ENCODE peak calls at places on chromosomes 12 and 14, in five cellular contexts. F is HEK293T, H is HepG2, E is GM12878, Z is K562. Y is an unnamed sample.

GRCh38 chr12:20555771-20556170 is 139.4 kb upstream of the SLCO1C1 start:
- DNase-seq in F (no peak), H (no peak), E (no peak), Z (no peak), Y (no peak)

GRCh38 chr12:75684678-75685620 is 173.5 kb upstream of the KRR1 start:
- DNase-seq in F (no peak), H (no peak), E (no peak), Z (no peak), Y (no peak)

GRCh38 chr12:132322206-132323132 is 6.9 kb downstream of the GALNT9 start:
- DNase-seq in F (no peak), H (no peak), E (no peak), Z (no peak), Y (no peak)

GRCh38 chr14:37143500-37143874 is 28.9 kb downstream of the SLC25A21 start:
- DNase-seq in F (no peak), H (no peak), E (no peak), Z (no peak), Y (no peak)

GRCh38 chr12:1883513-1883912 is 34.9 kb downstream of the CACNA2D4 start:
- DNase-seq in F (no peak), H (no peak), E (no peak), Z (no peak), Y (no peak)

GRCh38 chr12:45621703-45622102 is 107.8 kb upstream of the ARID2 start:
- DNase-seq in F (no peak), H (no peak), E (no peak), Z (no peak), Y (no peak)

GRCh38 chr12:116143883-116144266 is 133.6 kb downstream of the MED13L start:
- DNase-seq in F (no peak), H (no peak), E (no peak), Z (no peak), Y (no peak)

GRCh38 chr12:89947437-89948265 is 239.0 kb upstream of the ATP2B1 start:
- DNase-seq in F (no peak), H (no peak), E (no peak), Z (no peak), Y (no peak)

GRCh38 chr14:94129758-94130414 is 482 bp upstream of the IFI27L2 start:
- DNase-seq in F (peak), H (no peak), E (no peak), Z (peak), Y (peak)

GRCh38 chr12:76713130-76713529 is 50.8 kb upstream of the ZDHHC17 start:
- DNase-seq in F (no peak), H (peak), E (no peak), Z (no peak), Y (no peak)

GRCh38 chr14:98174031-98174430 is 1098.0 kb downstream of the BCL11B start:
- DNase-seq in F (no peak), H (no peak), E (no peak), Z (no peak), Y (no peak)

GRCh38 chr14:64755661-64756265 is 51.5 kb downstream of the PLEKHG3 start:
- DNase-seq in F (no peak), H (no peak), E (no peak), Z (peak), Y (no peak)

GRCh38 chr14:103916636-103917262 is 11.5 kb upstream of the TDRD9 start:
- DNase-seq in F (no peak), H (no peak), E (no peak), Z (no peak), Y (no peak)

GRCh38 chr14:81435578-81436295 is 35.6 kb upstream of the STON2 start:
- DNase-seq in F (peak), H (peak), E (no peak), Z (peak), Y (peak)

GRCh38 chr12:121132601-121133481 is at the start of gene P2RX7:
- DNase-seq in F (no peak), H (no peak), E (peak), Z (no peak), Y (peak)

GRCh38 chr12:62540354-62540753 is 73.7 kb downstream of the MON2 start:
- DNase-seq in F (no peak), H (no peak), E (no peak), Z (no peak), Y (no peak)

DNA sequence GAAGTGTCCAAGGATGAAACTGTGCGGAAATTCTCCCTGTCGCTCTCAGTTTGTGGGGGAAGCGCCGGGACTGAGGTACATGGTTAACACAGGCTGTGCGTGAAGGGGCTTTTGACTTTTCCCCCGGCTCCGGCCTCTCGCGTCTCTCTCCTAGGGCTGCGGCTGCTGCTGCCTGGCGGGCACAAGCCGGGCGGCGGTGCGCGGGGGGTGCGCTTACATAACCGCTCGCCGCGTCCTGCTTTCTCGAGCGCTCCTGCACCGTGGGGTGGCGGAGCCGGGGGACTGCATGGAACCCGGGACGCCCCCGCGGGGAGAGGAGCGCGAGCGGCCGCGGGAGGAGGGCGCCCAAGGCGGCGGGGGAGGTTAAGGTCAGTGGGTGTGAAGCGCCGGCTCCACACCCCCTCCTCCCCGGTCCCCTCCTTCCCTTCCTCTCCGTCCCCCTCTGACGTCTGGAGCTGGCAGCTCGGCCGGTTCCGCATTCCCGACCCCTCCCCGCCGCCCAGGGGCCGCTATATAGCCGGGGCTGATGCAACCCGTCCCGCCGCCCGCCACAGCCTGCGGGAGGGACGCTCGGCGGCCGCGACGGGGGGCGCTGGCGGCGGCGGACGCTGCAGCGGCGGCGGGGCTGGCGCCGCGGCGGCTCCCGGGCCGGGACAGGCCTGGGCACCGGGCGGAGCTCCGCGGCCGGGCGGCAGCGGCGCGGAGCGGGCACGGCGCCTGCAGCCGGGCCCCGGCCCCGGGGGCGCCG is at the start of gene JDP2:
- DNase-seq in F (peak), H (peak), E (no peak), Z (peak), Y (peak)
- TF ChIP-seq FOXM1 in F (no peak), H (no peak), E (no peak), Z (no peak), Y (no peak)

GRCh38 chr12:44372259-44372658 is 503.9 kb downstream of the NELL2 start:
- DNase-seq in F (no peak), H (no peak), E (no peak), Z (no peak), Y (peak)

GRCh38 chr12:44381341-44381740 is 494.8 kb downstream of the NELL2 start:
- DNase-seq in F (no peak), H (no peak), E (no peak), Z (no peak), Y (no peak)

GRCh38 chr12:44379827-44380226 is 496.3 kb downstream of the NELL2 start:
- DNase-seq in F (no peak), H (no peak), E (no peak), Z (no peak), Y (no peak)

GRCh38 chr12:44377443-44378160 is 498.5 kb downstream of the NELL2 start:
- DNase-seq in F (no peak), H (no peak), E (no peak), Z (no peak), Y (no peak)

DNA sequence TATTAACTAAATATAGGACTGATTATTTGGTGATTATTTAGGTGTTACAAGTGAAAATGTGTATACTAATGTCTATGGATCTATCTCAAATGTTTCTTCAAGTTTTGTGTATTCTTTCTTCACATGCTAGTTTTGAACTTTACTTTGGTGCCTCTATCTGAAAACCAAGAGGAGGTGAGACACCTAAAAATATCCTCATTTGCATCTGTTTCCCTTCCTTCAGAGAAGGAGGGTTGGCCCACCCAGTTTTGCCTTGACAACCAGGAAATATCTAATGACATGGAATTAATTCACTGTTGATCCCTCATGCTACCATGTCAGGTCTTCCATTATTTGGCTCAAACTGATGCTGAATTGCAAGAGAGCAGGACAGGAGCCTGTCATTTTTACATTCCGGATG is 500.4 kb downstream of the NELL2 start:
- DNase-seq in F (no peak), H (no peak), E (no peak), Z (no peak), Y (no peak)
- TF ChIP-seq FOXM1 in F (no peak), H (no peak), E (no peak), Z (no peak), Y (no peak)

GRCh38 chr12:6070472-6071257 is 53.8 kb downstream of the VWF start:
- DNase-seq in F (no peak), H (peak), E (no peak), Z (no peak), Y (no peak)

GRCh38 chr12:6073426-6073825 is 51.0 kb downstream of the VWF start:
- DNase-seq in F (no peak), H (peak), E (no peak), Z (no peak), Y (no peak)

GRCh38 chr12:6074394-6074793 is 50.1 kb downstream of the VWF start:
- DNase-seq in F (no peak), H (no peak), E (no peak), Z (no peak), Y (no peak)

GRCh38 chr12:6069452-6070093 is 54.9 kb downstream of the VWF start:
- DNase-seq in F (no peak), H (no peak), E (no peak), Z (peak), Y (no peak)

GRCh38 chr12:6072302-6072752 is 52.1 kb downstream of the VWF start:
- DNase-seq in F (no peak), H (peak), E (no peak), Z (no peak), Y (no peak)
- TF ChIP-seq FOXM1 in F (no peak), H (no peak), E (no peak), Z (no peak), Y (no peak)

GRCh38 chr12:12191008-12191407 is 75.8 kb downstream of the LRP6 start:
- DNase-seq in F (no peak), H (no peak), E (no peak), Z (no peak), Y (no peak)

GRCh38 chr12:12198124-12198523 is 68.7 kb downstream of the LRP6 start:
- DNase-seq in F (no peak), H (no peak), E (no peak), Z (no peak), Y (no peak)

GRCh38 chr12:12197128-12197527 is 69.7 kb downstream of the LRP6 start:
- DNase-seq in F (no peak), H (no peak), E (no peak), Z (no peak), Y (no peak)

GRCh38 chr12:12195516-12195915 is 71.3 kb downstream of the LRP6 start:
- DNase-seq in F (no peak), H (no peak), E (no peak), Z (no peak), Y (no peak)

DNA sequence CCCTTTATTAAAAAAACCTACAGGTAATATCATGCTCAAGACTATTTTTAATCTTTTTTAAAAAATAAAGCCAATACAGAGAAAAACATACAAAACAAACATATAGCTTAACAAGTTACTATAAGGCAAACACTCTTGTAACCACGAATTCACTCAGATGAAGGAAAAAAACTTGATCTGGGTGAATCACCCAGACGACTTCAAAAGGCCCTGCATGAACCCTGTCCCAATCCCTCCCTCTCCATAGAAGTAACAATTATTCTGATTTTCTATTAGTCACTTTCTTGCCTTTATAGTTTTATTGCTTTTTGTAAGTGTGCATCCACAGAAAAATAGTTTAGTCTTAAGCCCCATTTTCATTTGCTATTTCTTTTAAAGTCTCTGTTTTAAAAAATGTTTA is 72.6 kb downstream of the LRP6 start:
- DNase-seq in F (no peak), H (peak), E (no peak), Z (no peak), Y (no peak)
- TF ChIP-seq FOXM1 in F (no peak), H (no peak), E (no peak), Z (no peak), Y (no peak)

GRCh38 chr12:65565601-65566560 is 258.4 kb upstream of the HMGA2 start:
- DNase-seq in F (no peak), H (no peak), E (no peak), Z (peak), Y (no peak)

GRCh38 chr12:65568517-65568916 is 255.8 kb upstream of the HMGA2 start:
- DNase-seq in F (no peak), H (no peak), E (no peak), Z (no peak), Y (no peak)

GRCh38 chr12:65570451-65571130 is 253.7 kb upstream of the HMGA2 start:
- DNase-seq in F (no peak), H (no peak), E (no peak), Z (no peak), Y (no peak)

GRCh38 chr12:65566776-65567175 is 257.5 kb upstream of the HMGA2 start:
- DNase-seq in F (no peak), H (no peak), E (no peak), Z (no peak), Y (no peak)

GRCh38 chr12:65567820-65568219 is 256.5 kb upstream of the HMGA2 start:
- DNase-seq in F (no peak), H (no peak), E (no peak), Z (no peak), Y (no peak)
- TF ChIP-seq FOXM1 in F (no peak), H (no peak), E (no peak), Z (no peak), Y (no peak)

GRCh38 chr12:51198568-51199400 is 19.1 kb downstream of the POU6F1 start:
- DNase-seq in F (no peak), H (peak), E (no peak), Z (no peak), Y (peak)
- TF ChIP-seq FOXM1 in F (no peak), H (no peak), E (no peak), Z (no peak), Y (no peak)

GRCh38 chr12:31482816-31483215 is 108.1 kb downstream of the DENND5B start:
- DNase-seq in F (no peak), H (no peak), E (no peak), Z (no peak), Y (no peak)
- TF ChIP-seq FOXM1 in F (no peak), H (no peak), E (no peak), Z (no peak), Y (no peak)

GRCh38 chr12:5171701-5172100 is 128.0 kb downstream of the KCNA5 start:
- DNase-seq in F (peak), H (peak), E (no peak), Z (peak), Y (peak)
- TF ChIP-seq FOXM1 in F (no peak), H (no peak), E (no peak), Z (no peak), Y (no peak)

DNA sequence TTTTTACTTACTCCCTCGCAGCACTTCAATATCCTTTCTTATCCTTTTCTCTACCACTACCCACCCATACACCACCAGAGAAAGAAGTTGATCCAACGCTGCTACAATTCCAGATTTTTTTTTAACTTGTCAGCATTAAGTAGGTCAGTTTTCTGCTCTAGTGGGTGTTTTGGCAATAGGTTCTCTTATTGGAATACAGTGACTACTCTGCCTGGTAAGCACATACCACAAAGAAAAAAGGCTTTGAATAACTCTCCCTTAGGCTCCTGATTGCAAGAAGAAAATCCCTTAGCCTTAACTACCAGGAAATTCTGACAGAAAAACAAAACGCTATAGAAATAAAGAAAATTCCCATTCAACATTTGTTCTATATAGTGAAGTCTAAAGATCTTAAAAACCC is 72.0 kb downstream of the NUMB start:
- DNase-seq in F (no peak), H (no peak), E (no peak), Z (no peak), Y (no peak)
- TF ChIP-seq FOXM1 in F (no peak), H (no peak), E (no peak), Z (no peak), Y (no peak)

GRCh38 chr14:105086833-105087307 is 21.6 kb upstream of the GPR132 start:
- DNase-seq in F (peak), H (peak), E (no peak), Z (peak), Y (peak)
- TF ChIP-seq FOXM1 in F (no peak), H (no peak), E (no peak), Z (no peak), Y (no peak)

Y was measured in SK-N-SH.